ENCODE peak calls at places on chromosomes 12 and 14, in four cellular contexts. A, C, W and I are unnamed samples.

GRCh38 chr12:103392722-103393121 is 103.0 kb downstream of the C12orf42 start:
- DNase-seq in W (no peak), C (no peak), A (no peak), I (no peak)

GRCh38 chr12:34295366-34296142 is 273.3 kb downstream of the ALG10 start:
- DNase-seq in W (no peak), A (peak; percentile 1), C (no peak), I (no peak)

GRCh38 chr14:49972199-49972671 is 79.4 kb downstream of the ARF6 start:
- DNase-seq in C (peak; percentile 22), A (no peak), W (peak; percentile 28), I (no peak)

GRCh38 chr12:27083861-27084271 is 1.5 kb upstream of the C12orf71 start:
- DNase-seq in C (no peak), A (no peak), W (peak; percentile 28), I (no peak)

GRCh38 chr12:2974560-2974971 is 15.4 kb downstream of the TEAD4 start:
- DNase-seq in W (no peak), C (no peak), A (peak; percentile 50), I (no peak)

GRCh38 chr12:2228535-2228934 is 175.7 kb downstream of the CACNA1C start:
- DNase-seq in A (no peak), W (no peak), C (no peak), I (no peak)

GRCh38 chr12:70571705-70572269 is 65.4 kb downstream of the PTPRB start:
- DNase-seq in A (no peak), C (no peak), W (no peak), I (no peak)

GRCh38 chr12:12736759-12737676 is 19.9 kb downstream of the CDKN1B start:
- DNase-seq in A (no peak), W (peak; percentile 73), C (no peak), I (peak; percentile 74)

GRCh38 chr12:38761636-38762342 is 143.6 kb downstream of the CPNE8 start:
- DNase-seq in A (no peak), C (no peak), W (no peak), I (no peak)

GRCh38 chr12:25997401-25997973 is 39.0 kb downstream of the RASSF8 start:
- DNase-seq in W (peak; percentile 94), C (no peak), A (no peak), I (peak; percentile 85)

GRCh38 chr14:67432088-67432564 is 20.2 kb upstream of the PLEK2 start:
- DNase-seq in C (no peak), A (no peak), W (no peak), I (no peak)

GRCh38 chr12:94873368-94874085 is 130.0 kb downstream of the NDUFA12 start:
- DNase-seq in C (no peak), A (peak; percentile 37), W (no peak), I (no peak)

GRCh38 chr12:23855813-23856212 is 93.7 kb downstream of the SOX5 start:
- DNase-seq in A (no peak), W (no peak), C (no peak), I (no peak)

GRCh38 chr12:34398366-34398705 is 376.0 kb downstream of the ALG10 start:
- DNase-seq in C (no peak), W (no peak), A (peak; percentile 2), I (no peak)

GRCh38 chr14:102616318-102616717 is 23.9 kb downstream of the RCOR1 start:
- DNase-seq in C (no peak), A (no peak), W (no peak), I (no peak)

GRCh38 chr14:85336817-85337216 is 193.1 kb upstream of the FLRT2 start:
- DNase-seq in C (no peak), W (no peak), A (no peak), I (no peak)

GRCh38 chr12:121799842-121800693 is 3.7 kb upstream of the SETD1B start:
- DNase-seq in W (peak; percentile 71), A (peak; percentile 74), C (peak; percentile 52), I (peak; percentile 95)